ENCODE peak calls at places on chromosome 9, in four cellular contexts. X is AG04449, M is HFFc6, I is IMR-90. L is an unnamed sample.

GRCh38 chr9:90774682-90775081 is 26.9 kb upstream of the SYK start:
- DNase-seq in X (no peak), I (no peak), M (no peak), L (peak)

GRCh38 chr9:113609562-113610318 is 146.2 kb downstream of the RGS3 start:
- DNase-seq in X (no peak), M (no peak), I (peak), L (no peak)

GRCh38 chr9:111992523-111992922 is 95.9 kb downstream of the UGCG start:
- DNase-seq in X (no peak), I (peak), M (peak), L (peak)

GRCh38 chr9:129077236-129077635 is 3.7 kb upstream of the DOLPP1 start:
- DNase-seq in X (no peak), I (no peak), M (no peak), L (no peak)

GRCh38 chr9:79572891-79573696 is 1.3 kb downstream of the TLE4 start:
- DNase-seq in I (no peak), X (no peak), M (no peak), L (peak)

GRCh38 chr9:91690540-91691249 is 259.3 kb downstream of the ROR2 start:
- DNase-seq in M (no peak), X (no peak), I (no peak), L (no peak)

GRCh38 chr9:83307051-83307724 is 231.0 kb downstream of the FRMD3 start:
- DNase-seq in X (no peak), M (no peak), I (no peak), L (no peak)

GRCh38 chr9:27154923-27155322 is 45.9 kb downstream of the TEK start:
- DNase-seq in I (peak), M (peak), X (peak), L (no peak)

GRCh38 chr9:116064970-116065369 is 88.6 kb upstream of the PAPPA start:
- DNase-seq in I (peak), M (no peak), X (no peak), L (no peak)

GRCh38 chr9:96646081-96646991 is 8.8 kb downstream of the PRXL2C start:
- DNase-seq in I (peak), X (peak), M (peak), L (no peak)

GRCh38 chr9:91839926-91840464 is 110.0 kb downstream of the ROR2 start:
- DNase-seq in I (no peak), X (no peak), M (no peak), L (peak)

GRCh38 chr9:36980148-36980974 is 53.7 kb downstream of the PAX5 start:
- DNase-seq in X (no peak), I (no peak), M (no peak), L (peak)

GRCh38 chr9:5762421-5762820 is 70.5 kb downstream of the ERMP1 start:
- DNase-seq in M (peak), I (peak), X (no peak), L (no peak)

GRCh38 chr9:1256178-1256577 is 206.0 kb downstream of the DMRT2 start:
- DNase-seq in X (no peak), M (no peak), I (no peak), L (no peak)

GRCh38 chr9:117101003-117101402 is 313.9 kb downstream of the ASTN2 start:
- DNase-seq in M (no peak), I (no peak), X (no peak), L (no peak)

GRCh38 chr9:121577201-121577600 is 74.2 kb upstream of the DAB2IP start:
- DNase-seq in X (no peak), M (no peak), I (no peak), L (no peak)

GRCh38 chr9:34501889-34502425 is 20.8 kb downstream of the ENHO start:
- DNase-seq in M (peak), X (peak), I (peak), L (no peak)

GRCh38 chr9:93183663-93184438 is at the start of gene WNK2:
- DNase-seq in X (no peak), I (no peak), M (no peak), L (peak)

GRCh38 chr9:136552117-136552685 is 6.4 kb upstream of the NOTCH1 start:
- DNase-seq in X (peak), M (peak), I (peak), L (peak)

GRCh38 chr9:6552033-6552737 is 93.3 kb downstream of the GLDC start:
- DNase-seq in X (no peak), I (peak), M (peak), L (no peak)

GRCh38 chr9:137607141-137607857 is 1.8 kb downstream of the ARRDC1 start:
- DNase-seq in M (peak), X (no peak), I (peak), L (no peak)

GRCh38 chr9:18890372-18890771 is 142.6 kb downstream of the SAXO1 start:
- DNase-seq in M (no peak), I (peak), X (no peak), L (peak)

GRCh38 chr9:92483896-92484545 is 1.7 kb upstream of the ASPN start:
- DNase-seq in I (peak), M (peak), X (no peak), L (no peak)

GRCh38 chr9:18710089-18710488 is 236.1 kb downstream of the ADAMTSL1 start:
- DNase-seq in X (no peak), M (no peak), I (peak), L (no peak)

GRCh38 chr9:106233116-106233515 is 538.8 kb downstream of the TMEM38B start:
- DNase-seq in X (no peak), M (no peak), I (no peak), L (no peak)

GRCh38 chr9:112299514-112299913 is 33.9 kb downstream of the PTBP3 start:
- DNase-seq in M (no peak), I (peak), X (no peak), L (no peak)

GRCh38 chr9:82511626-82512025 is 523.1 kb downstream of the SPATA31D1 start:
- DNase-seq in I (no peak), M (no peak), X (no peak), L (no peak)

GRCh38 chr9:36995927-36996471 is 38.1 kb downstream of the PAX5 start:
- DNase-seq in I (peak), M (peak), X (no peak), L (peak)

GRCh38 chr9:97332993-97333392 is 25.5 kb downstream of the CCDC180 start:
- DNase-seq in X (no peak), M (no peak), I (no peak), L (no peak)

GRCh38 chr9:36401179-36401740 is 1.2 kb upstream of the RNF38 start:
- DNase-seq in I (peak), M (peak), X (no peak), L (peak)

GRCh38 chr9:113479150-113479761 is 15.7 kb downstream of the RGS3 start:
- DNase-seq in X (no peak), M (no peak), I (no peak), L (no peak)

GRCh38 chr9:91359734-91360470 is 1.8 kb downstream of the AUH start:
- DNase-seq in I (no peak), M (no peak), X (no peak), L (no peak)

GRCh38 chr9:135254176-135255032 is 166.9 kb downstream of the OLFM1 start:
- DNase-seq in X (no peak), I (no peak), M (no peak), L (no peak)
- TF ChIP-seq CTCF in X (no peak), I (no peak), M (no peak), L (no peak)

GRCh38 chr9:134892221-134892620 is 11.6 kb downstream of the FCN2 start:
- DNase-seq in M (no peak), X (no peak), I (no peak), L (no peak)
- TF ChIP-seq CTCF in M (no peak), X (no peak), I (no peak), L (no peak)

GRCh38 chr9:69218166-69218565 is 44.1 kb downstream of the TJP2 start:
- DNase-seq in X (no peak), M (no peak), I (no peak), L (no peak)

GRCh38 chr9:69222953-69223352 is 48.9 kb downstream of the TJP2 start:
- DNase-seq in M (no peak), I (no peak), X (no peak), L (no peak)

GRCh38 chr9:69221036-69221435 is 47.0 kb downstream of the TJP2 start:
- DNase-seq in M (no peak), X (no peak), I (no peak), L (no peak)

GRCh38 chr9:69229367-69229766 is 55.3 kb downstream of the TJP2 start:
- DNase-seq in X (no peak), M (no peak), I (no peak), L (no peak)

GRCh38 chr9:69223605-69224004 is 49.5 kb downstream of the TJP2 start:
- DNase-seq in I (peak), X (peak), M (peak), L (peak)
- TF ChIP-seq CTCF in I (peak), X (peak), M (peak), L (peak)

GRCh38 chr9:109453210-109453842 is 44.8 kb downstream of the PTPN3 start:
- DNase-seq in M (peak), X (peak), I (peak), L (no peak)

GRCh38 chr9:109452761-109453160 is 45.3 kb downstream of the PTPN3 start:
- DNase-seq in X (peak), I (peak), M (peak), L (no peak)

GRCh38 chr9:109450346-109450745 is 47.8 kb downstream of the PTPN3 start:
- DNase-seq in I (peak), M (no peak), X (no peak), L (no peak)

GRCh38 chr9:109449036-109449798 is 48.9 kb downstream of the PTPN3 start:
- DNase-seq in I (no peak), X (no peak), M (no peak), L (no peak)

GRCh38 chr9:109451311-109452025 is 46.6 kb downstream of the PTPN3 start:
- DNase-seq in I (no peak), X (no peak), M (no peak), L (no peak)
- TF ChIP-seq CTCF in I (no peak), X (no peak), M (peak), L (no peak)